ENCODE peak calls at places on chromosomes 4 and X, in four cellular contexts. One of them, this sample, is unnamed.

GRCh38 chr4:123478859-123479345 is 82.3 kb downstream of the SPRY1 start:
- DNase-seq in K562: no peak
- DNase-seq in SK-N-SH: no peak
- DNase-seq in GM12878: no peak
- DNase-seq in this sample: no peak

GRCh38 chr4:88991746-88992145 is 65.2 kb downstream of the FAM13A start:
- DNase-seq in K562: no peak
- DNase-seq in SK-N-SH: no peak
- DNase-seq in GM12878: no peak
- DNase-seq in this sample: no peak

GRCh38 chrX:78314561-78314960 is 12.8 kb downstream of the CYSLTR1 start:
- DNase-seq in K562: no peak
- DNase-seq in SK-N-SH: no peak
- DNase-seq in GM12878: no peak
- DNase-seq in this sample: no peak

GRCh38 chr4:122796801-122797404 is 29.7 kb upstream of the FGF2 start:
- DNase-seq in K562: no peak
- DNase-seq in SK-N-SH: no peak
- DNase-seq in GM12878: no peak
- DNase-seq in this sample: peak

GRCh38 chr4:69860521-69861298 is 765 bp upstream of the SULT1E1 start:
- DNase-seq in K562: no peak
- DNase-seq in SK-N-SH: no peak
- DNase-seq in GM12878: no peak
- DNase-seq in this sample: no peak

GRCh38 chrX:41734530-41734929 is 10.5 kb downstream of the GPR82 start:
- DNase-seq in K562: no peak
- DNase-seq in SK-N-SH: peak
- DNase-seq in GM12878: no peak
- DNase-seq in this sample: no peak

GRCh38 chrX:45110494-45110893 is 90.2 kb downstream of the DIPK2B start:
- DNase-seq in K562: no peak
- DNase-seq in SK-N-SH: no peak
- DNase-seq in GM12878: no peak
- DNase-seq in this sample: no peak

GRCh38 chrX:103248553-103248952 is 6.4 kb downstream of the TCEAL8 start:
- DNase-seq in K562: peak
- DNase-seq in SK-N-SH: peak
- DNase-seq in GM12878: no peak
- DNase-seq in this sample: no peak

GRCh38 chrX:6821730-6822129 is 286.8 kb upstream of the VCX3A start:
- DNase-seq in K562: no peak
- DNase-seq in SK-N-SH: no peak
- DNase-seq in GM12878: no peak
- DNase-seq in this sample: no peak

GRCh38 chr4:56662782-56663468 is 18.2 kb downstream of the HOPX start:
- DNase-seq in K562: no peak
- DNase-seq in SK-N-SH: no peak
- DNase-seq in GM12878: no peak
- DNase-seq in this sample: no peak

GRCh38 chr4:155761047-155761446 is 2.2 kb downstream of the GUCY1B1 start:
- DNase-seq in K562: no peak
- DNase-seq in SK-N-SH: no peak
- DNase-seq in GM12878: no peak
- DNase-seq in this sample: no peak

DNA sequence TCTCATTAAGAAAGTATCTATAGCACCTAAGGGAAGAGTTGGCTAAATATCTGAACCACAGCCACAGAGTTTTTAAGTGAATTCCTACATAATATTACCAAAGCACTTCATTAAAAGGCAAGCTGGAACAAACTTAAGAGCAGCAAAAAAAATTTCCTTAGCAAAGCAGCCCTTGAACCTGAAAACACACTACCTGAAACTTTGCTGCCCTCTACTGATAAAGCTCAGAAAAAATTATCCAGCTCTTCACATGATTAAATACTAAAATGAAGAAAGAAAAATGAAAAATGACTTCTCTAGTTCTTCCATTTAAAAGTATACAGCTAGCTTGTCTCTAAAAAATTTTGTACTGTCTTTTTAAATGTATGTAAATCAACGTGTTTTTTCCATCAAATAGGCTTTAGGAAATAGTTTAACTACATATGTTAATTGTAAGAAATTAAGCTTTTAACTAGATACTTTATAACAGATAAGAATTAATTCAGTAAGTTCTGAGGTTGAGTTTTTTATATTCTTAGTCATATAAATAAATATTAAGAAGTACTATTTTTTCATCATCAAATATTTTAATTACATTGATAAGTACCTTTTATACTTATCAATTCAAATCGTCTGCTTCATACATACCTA is 156.1 kb downstream of the STPG2 start:
- DNase-seq in K562: no peak
- DNase-seq in SK-N-SH: peak
- DNase-seq in GM12878: no peak
- DNase-seq in this sample: no peak
- TF ChIP-seq USF1 in K562: no peak
- TF ChIP-seq USF1 in SK-N-SH: no peak
- TF ChIP-seq USF1 in GM12878: no peak
- TF ChIP-seq USF1 in this sample: no peak

GRCh38 chr4:17236686-17237085 is 275.2 kb downstream of the QDPR start:
- DNase-seq in K562: no peak
- DNase-seq in SK-N-SH: no peak
- DNase-seq in GM12878: no peak
- DNase-seq in this sample: no peak
- TF ChIP-seq USF1 in K562: no peak
- TF ChIP-seq USF1 in SK-N-SH: no peak
- TF ChIP-seq USF1 in GM12878: no peak
- TF ChIP-seq USF1 in this sample: no peak

DNA sequence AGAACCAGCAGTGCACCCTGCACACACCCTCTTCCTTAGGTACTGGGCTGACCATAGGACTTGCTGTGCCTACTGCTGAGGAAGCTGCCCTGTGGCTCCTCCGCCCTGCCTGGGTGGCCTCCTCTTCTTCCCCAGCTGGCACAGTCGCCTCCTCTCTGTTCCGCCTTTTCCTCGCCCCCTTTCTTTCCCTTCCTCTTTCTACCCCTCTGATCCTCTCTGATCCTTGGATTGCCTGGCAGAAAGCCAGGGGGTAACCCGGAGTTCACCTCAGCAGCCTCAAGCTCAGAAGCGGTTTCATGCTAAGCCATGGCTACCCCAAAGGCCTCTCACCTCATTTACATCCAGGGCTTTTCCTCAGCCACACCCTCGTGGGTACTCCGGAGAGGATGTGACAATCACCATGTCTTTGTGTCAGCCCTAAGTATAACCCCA is 136.2 kb downstream of the SMIM20 start:
- DNase-seq in K562: no peak
- DNase-seq in SK-N-SH: no peak
- DNase-seq in GM12878: no peak
- DNase-seq in this sample: no peak
- TF ChIP-seq USF1 in K562: no peak
- TF ChIP-seq USF1 in SK-N-SH: no peak
- TF ChIP-seq USF1 in GM12878: no peak
- TF ChIP-seq USF1 in this sample: no peak

GRCh38 chr4:6107886-6108285 is 89.7 kb upstream of the C4orf50 start:
- DNase-seq in K562: no peak
- DNase-seq in SK-N-SH: no peak
- DNase-seq in GM12878: no peak
- DNase-seq in this sample: no peak
- TF ChIP-seq USF1 in K562: no peak
- TF ChIP-seq USF1 in SK-N-SH: no peak
- TF ChIP-seq USF1 in GM12878: no peak
- TF ChIP-seq USF1 in this sample: no peak